ENCODE peak calls at places on chromosome 19, in seven cellular contexts. U is epithelial cell of esophagus; V is stimulated activated CD4-positive, alpha-beta T cell treated with anti-CD3 and anti-CD28 coated beads, Interleukin-1b, Interleukin-23, amount 100 ng/mL, for 48 hours; X is activated CD4-positive, alpha-beta T cell treated with anti-CD3 and anti-CD28 coated beads, Interleukin-2, amount 50 U/mL, for 1 hour; Y is upper lobe of right lung; S is T-helper 17 cell; Q is brain pericyte. A is an unnamed sample.

GRCh38 chr19:31980851-31981250 is 364.6 kb upstream of the ZNF507 start:
- DNase-seq in X (no peak), U (no peak), Q (no peak), S (no peak), Y (no peak), V (no peak), A (no peak)

GRCh38 chr19:45117167-45117594 is 24.2 kb downstream of the PPP1R37 start:
- DNase-seq in S (no peak), Y (peak), U (no peak), X (peak), V (peak), Q (no peak), A (no peak)

GRCh38 chr19:56271096-56271495 is 1.5 kb upstream of the EDDM13 start:
- DNase-seq in X (no peak), Q (no peak), Y (no peak), U (no peak), V (no peak), S (no peak), A (no peak)

GRCh38 chr19:4326837-4327251 is 11.8 kb downstream of the STAP2 start:
- DNase-seq in X (no peak), Y (no peak), S (no peak), U (no peak), Q (no peak), V (no peak), A (no peak)

GRCh38 chr19:1315470-1316166 is 29.9 kb downstream of the EFNA2 start:
- DNase-seq in X (peak), Y (peak), U (peak), Q (no peak), V (peak), S (no peak), A (no peak)

GRCh38 chr19:40549007-40549708 is 27.5 kb upstream of the SHKBP1 start:
- DNase-seq in V (peak), X (peak), U (peak), Y (peak), Q (no peak), S (peak), A (peak)

GRCh38 chr19:14515501-14516047 is 2.6 kb downstream of the DNAJB1 start:
- DNase-seq in Y (no peak), X (no peak), U (no peak), Q (no peak), S (no peak), V (no peak), A (no peak)

GRCh38 chr19:19911150-19911549 is 10.4 kb downstream of the ZNF93 start:
- DNase-seq in Y (no peak), S (no peak), U (no peak), V (no peak), X (no peak), Q (no peak), A (peak)

GRCh38 chr19:35756373-35757230 is at the start of gene HSPB6:
- DNase-seq in Y (peak), Q (no peak), U (no peak), S (no peak), X (no peak), V (no peak), A (no peak)

GRCh38 chr19:41887711-41888382 is 4.9 kb downstream of the ARHGEF1 start:
- DNase-seq in U (peak), Q (no peak), Y (peak), S (peak), X (peak), V (peak), A (peak)

GRCh38 chr19:1057185-1057857 is 9.6 kb upstream of the ARHGAP45 start:
- DNase-seq in U (peak), X (peak), Q (no peak), Y (no peak), S (no peak), V (no peak), A (peak)

GRCh38 chr19:31439270-31439573 is 90.0 kb upstream of the TSHZ3 start:
- DNase-seq in Q (no peak), Y (no peak), V (no peak), S (no peak), X (no peak), U (no peak), A (no peak)